ENCODE peak calls at places on chromosome 4, in eight cellular contexts. A, S, H, X, U, Z, L and G are unnamed samples.

GRCh38 chr4:68865178-68865638 is 49.4 kb downstream of the UGT2B10 start:
- DNase-seq in S (peak; percentile 83), U (no peak), A (no peak), L (no peak), Z (no peak), H (no peak), X (no peak), G (no peak)

GRCh38 chr4:150852237-150852636 is 162.8 kb downstream of the LRBA start:
- DNase-seq in S (no peak), A (peak; percentile 33), H (no peak), U (no peak), X (no peak), L (no peak), Z (no peak), G (no peak)

GRCh38 chr4:145937021-145937861 is 1.4 kb downstream of the ZNF827 start:
- DNase-seq in S (no peak), U (peak; percentile 58), L (peak; percentile 57), X (peak; percentile 65), A (peak; percentile 59), Z (peak; percentile 68), H (peak; percentile 83), G (peak; percentile 46)

GRCh38 chr4:182521006-182521405 is 277.8 kb downstream of the TENM3 start:
- DNase-seq in L (no peak), Z (no peak), S (no peak), X (no peak), A (no peak), H (no peak), U (no peak), G (no peak)

GRCh38 chr4:98613453-98614075 is 44.8 kb downstream of the TSPAN5 start:
- DNase-seq in H (no peak), S (no peak), Z (peak; percentile 48), L (no peak), A (no peak), X (no peak), U (peak; percentile 25), G (no peak)

GRCh38 chr4:107600456-107600855 is 119.6 kb downstream of the PAPSS1 start:
- DNase-seq in Z (peak; percentile 83), H (no peak), S (no peak), U (peak; percentile 5), X (no peak), A (peak; percentile 89), L (no peak), G (no peak)

GRCh38 chr4:52728877-52729276 is 22.3 kb downstream of the ERVMER34-1 start:
- DNase-seq in L (no peak), U (no peak), Z (no peak), H (no peak), A (no peak), X (no peak), S (no peak), G (no peak)

GRCh38 chr4:15239866-15240265 is 188.0 kb upstream of the C1QTNF7 start:
- DNase-seq in A (no peak), L (no peak), Z (peak; percentile 31), U (peak; percentile 91), S (no peak), H (no peak), X (no peak), G (no peak)

GRCh38 chr4:82614868-82615449 is 53.2 kb upstream of the TMEM150C start:
- DNase-seq in L (no peak), U (peak; percentile 8), S (no peak), A (no peak), X (no peak), Z (no peak), H (no peak), G (no peak)

GRCh38 chr4:165974647-165975335 is 101.8 kb downstream of the TLL1 start:
- DNase-seq in L (no peak), H (no peak), U (peak; percentile 47), S (peak; percentile 60), Z (peak; percentile 74), X (peak; percentile 30), A (no peak), G (no peak)

GRCh38 chr4:138449938-138450337 is 207.8 kb upstream of the SLC7A11 start:
- DNase-seq in U (no peak), H (peak; percentile 1), Z (peak; percentile 23), S (no peak), X (no peak), L (no peak), A (no peak), G (no peak)

DNA sequence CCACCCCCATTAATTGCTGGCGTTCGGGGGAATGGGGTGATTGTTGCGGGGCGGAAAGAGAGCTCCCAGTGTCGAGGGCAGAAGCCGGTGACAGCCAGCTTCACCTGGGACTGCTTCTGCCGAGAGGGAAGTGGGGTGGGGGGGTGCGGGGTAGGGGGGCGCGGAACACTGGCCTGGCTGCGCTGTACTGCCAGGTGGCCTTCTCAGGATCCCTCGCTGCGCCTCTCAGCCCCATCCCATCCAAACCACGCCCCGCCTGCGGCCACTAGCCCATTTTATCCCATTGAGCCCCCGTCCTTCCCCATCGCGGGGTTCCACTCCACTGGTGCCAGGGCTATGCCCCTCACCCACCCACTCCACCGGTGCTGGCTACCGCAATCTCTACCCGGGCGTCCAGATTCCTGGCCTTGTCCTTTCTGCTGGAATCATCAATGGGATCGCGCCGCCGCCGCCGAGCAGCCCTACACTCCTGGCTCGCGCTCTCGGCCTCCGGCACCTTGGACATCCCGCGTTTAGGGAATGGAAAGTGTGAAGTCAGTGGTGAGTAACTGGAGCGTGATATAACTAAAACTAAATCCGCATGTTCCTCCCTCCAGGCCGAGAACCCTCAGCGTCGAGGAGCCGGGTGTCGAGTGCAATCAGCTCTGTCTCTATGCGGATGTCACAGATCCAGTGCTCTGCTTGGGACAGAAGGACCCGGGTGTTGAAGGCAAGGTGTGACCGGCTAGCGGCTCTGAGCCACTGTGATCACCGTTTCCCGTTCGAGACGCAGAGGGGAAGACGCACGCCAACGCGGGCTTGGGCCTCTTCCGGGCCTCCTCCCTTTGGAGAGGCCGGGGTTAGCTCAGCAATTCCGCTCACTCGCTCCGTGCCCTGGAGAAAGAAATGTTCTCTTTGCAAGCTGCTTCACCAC is 20.5 kb downstream of the NKX3-2 start:
- DNase-seq in U (no peak), A (no peak), X (no peak), Z (no peak), S (no peak), L (no peak), H (peak; percentile 19), G (no peak)
- H3K4me3 ChIP-seq in U (no peak overlapping the region), A (no peak overlapping the region), X (no peak overlapping the region), Z (no peak overlapping the region), S (no peak overlapping the region), L (no peak overlapping the region), H (no peak overlapping the region), G (no peak overlapping the region)

DNA sequence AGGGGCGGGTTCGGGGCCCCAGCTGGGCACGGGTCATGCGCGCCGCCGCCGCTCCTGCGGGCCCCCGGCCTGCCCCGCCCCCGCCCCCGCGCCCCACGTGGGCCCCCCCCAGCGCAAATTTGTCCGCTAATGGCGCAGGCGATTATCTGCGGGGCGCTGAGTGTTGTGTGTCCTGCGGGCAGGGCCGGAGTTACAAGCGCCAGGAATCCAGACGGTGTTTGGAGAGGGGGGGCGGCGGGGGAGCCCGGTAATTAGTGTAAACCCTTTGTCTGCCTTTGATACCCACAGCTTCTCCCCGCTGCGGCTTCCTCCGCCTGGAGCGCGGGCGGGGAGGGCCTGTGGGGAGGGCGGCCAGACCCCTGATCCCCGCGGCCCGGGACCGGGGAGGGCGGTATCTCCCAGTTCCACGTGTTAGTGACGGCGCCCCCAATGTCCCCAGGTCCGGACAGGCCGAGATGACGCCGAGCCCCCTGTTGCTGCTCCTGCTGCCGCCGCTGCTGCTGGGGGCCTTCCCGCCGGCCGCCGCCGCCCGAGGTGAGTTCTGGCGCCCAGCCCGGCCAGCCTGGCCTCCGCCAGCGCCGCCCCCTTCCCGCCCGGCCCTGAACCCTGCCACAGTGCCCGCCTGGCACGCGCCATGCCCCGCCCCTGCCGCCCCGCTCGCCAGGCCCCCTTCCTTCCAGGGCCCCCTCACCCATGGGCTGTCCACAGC is 759 bp downstream of the FGFRL1 start:
- DNase-seq in U (no peak), H (peak; percentile 72), X (peak; percentile 68), S (no peak), A (peak; percentile 27), Z (peak; percentile 58), L (no peak), G (no peak)
- H3K4me3 ChIP-seq in U (peak overlapping the region; percentile 46), H (peak overlapping the region; percentile 38), X (no peak overlapping the region), S (peak overlapping the region; percentile 43), A (peak overlapping the region; percentile 62), Z (peak overlapping the region; percentile 31), L (peak overlapping the region; percentile 65), G (no peak overlapping the region)

GRCh38 chr4:105587851-105588250 is 35.4 kb downstream of the ARHGEF38 start:
- DNase-seq in L (no peak), S (no peak), A (no peak), X (no peak), U (no peak), Z (no peak), H (no peak), G (no peak)

GRCh38 chr4:105588252-105588651 is 35.8 kb downstream of the ARHGEF38 start:
- DNase-seq in A (no peak), S (no peak), Z (no peak), U (no peak), L (no peak), X (no peak), H (no peak), G (no peak)

DNA sequence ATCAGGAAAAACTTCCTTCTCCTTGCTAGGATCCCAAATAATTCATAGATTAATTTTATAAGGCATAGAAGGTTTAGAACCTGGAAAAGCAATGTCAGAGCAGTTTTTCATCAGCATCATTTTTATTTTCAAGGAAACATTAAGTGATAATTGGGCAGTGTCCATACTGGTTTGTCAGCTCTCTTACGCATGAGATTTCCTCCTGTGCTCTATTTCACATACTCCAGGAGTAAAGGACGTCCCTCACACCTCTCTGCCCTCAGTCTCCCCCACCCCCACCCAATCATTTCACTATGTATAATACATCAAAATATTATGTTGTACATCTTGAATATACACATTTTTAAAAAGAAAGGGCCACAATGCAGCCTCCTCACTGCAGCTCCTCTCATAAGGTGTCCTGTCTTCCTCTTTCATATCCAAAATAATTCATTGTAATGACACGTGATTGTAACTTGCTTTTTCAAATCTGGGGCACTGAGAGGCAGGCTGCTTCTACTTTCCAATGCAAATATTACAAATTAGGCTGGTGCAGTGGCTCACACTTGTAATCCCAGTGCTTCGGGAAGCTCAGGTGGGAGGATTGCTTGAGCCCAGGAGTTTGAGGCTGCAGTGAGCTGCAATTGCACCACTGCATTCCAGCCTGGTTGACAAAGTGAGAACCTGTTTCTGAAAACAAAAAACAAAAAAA is 34.4 kb downstream of the ARHGEF38 start:
- DNase-seq in U (no peak), X (no peak), H (no peak), S (peak; percentile 22), L (no peak), Z (no peak), A (no peak), G (no peak)
- H3K4me3 ChIP-seq in U (no peak overlapping the region), X (no peak overlapping the region), H (no peak overlapping the region), S (no peak overlapping the region), L (no peak overlapping the region), Z (no peak overlapping the region), A (no peak overlapping the region), G (no peak overlapping the region)

DNA sequence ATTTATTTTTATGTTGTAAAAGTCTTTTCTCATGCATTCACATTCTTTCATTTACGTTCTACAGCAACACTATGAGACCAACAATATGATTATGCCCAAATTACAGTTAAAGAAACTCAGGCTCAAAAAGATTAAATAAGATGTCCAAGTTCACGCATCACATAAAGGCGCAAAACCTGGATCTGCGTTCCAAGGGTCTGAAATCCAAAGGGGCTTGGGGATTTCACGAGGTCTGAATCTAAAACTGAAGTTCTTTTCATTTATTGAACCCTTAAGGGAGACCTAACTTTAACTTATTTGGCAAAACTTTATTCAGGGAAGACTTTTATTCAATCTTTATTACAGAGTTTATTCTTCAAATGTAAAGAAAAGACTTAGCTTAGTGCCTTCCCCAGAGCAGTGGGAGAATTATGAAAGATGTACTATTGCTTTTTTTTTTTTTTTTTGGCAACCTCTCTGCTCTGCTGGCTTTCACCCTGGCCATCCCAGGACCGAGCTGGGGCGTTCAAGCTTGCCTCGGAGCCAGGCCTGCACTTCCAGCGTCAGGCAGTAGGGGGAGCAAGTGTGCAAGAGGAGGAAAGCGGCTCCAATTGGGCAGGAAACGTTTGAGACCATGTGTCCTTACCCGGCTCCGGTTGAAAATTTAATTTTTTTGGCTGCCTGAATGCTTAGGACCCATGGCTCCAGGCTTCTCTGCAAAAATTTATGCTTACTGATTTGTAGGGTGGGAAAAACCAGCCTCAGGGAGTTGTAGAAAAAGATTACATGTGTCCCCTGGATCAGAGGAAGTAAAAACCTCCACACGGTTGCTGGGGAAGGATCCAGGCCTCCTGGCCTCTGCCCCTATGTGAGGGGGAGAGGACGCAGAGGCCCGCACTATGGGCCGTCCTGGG is 344.3 kb upstream of the KLF3 start:
- DNase-seq in U (peak; percentile 93), L (peak; percentile 97), S (peak; percentile 75), H (peak; percentile 94), X (peak; percentile 90), A (peak; percentile 90), Z (peak; percentile 80), G (peak; percentile 99)
- H3K4me3 ChIP-seq in U (no peak overlapping the region), L (peak overlapping the region; percentile 47), S (no peak overlapping the region), H (no peak overlapping the region), X (peak overlapping the region; percentile 43), A (peak overlapping the region; percentile 24), Z (no peak overlapping the region), G (no peak overlapping the region)